ENCODE peak calls at places on chromosomes 6 and 20, in nine cellular contexts. L, O, M, D, K, P, C, V and S are unnamed samples.

GRCh38 chr6:53896237-53896636 is 101.4 kb downstream of the LRRC1 start:
- DNase-seq in O (no peak), V (no peak), D (no peak), P (no peak), C (peak), M (no peak), K (peak), L (no peak), S (no peak)

GRCh38 chr6:161111256-161111655 is 119.7 kb downstream of the MAP3K4 start:
- DNase-seq in L (no peak), K (no peak), D (no peak), C (no peak), M (no peak), V (no peak), P (no peak), O (no peak), S (no peak)

GRCh38 chr20:37077009-37077408 is 18.8 kb downstream of the RBL1 start:
- DNase-seq in P (no peak), K (no peak), M (no peak), V (no peak), L (no peak), D (no peak), C (no peak), O (no peak), S (no peak)

GRCh38 chr6:132369526-132369925 is 31.7 kb downstream of the MOXD1 start:
- DNase-seq in D (no peak), V (no peak), O (peak), C (peak), P (no peak), K (no peak), L (no peak), M (no peak), S (no peak)

GRCh38 chr6:35480176-35480575 is 12.0 kb downstream of the RPL10A start:
- DNase-seq in L (no peak), P (no peak), C (no peak), O (no peak), V (no peak), M (no peak), K (no peak), D (no peak), S (no peak)

GRCh38 chr20:19015326-19015725 is 197.1 kb upstream of the SLC24A3 start:
- DNase-seq in K (no peak), L (peak), C (no peak), P (no peak), D (peak), O (no peak), M (peak), V (no peak), S (peak)

GRCh38 chr6:166624275-166624674 is 2.8 kb downstream of the RPS6KA2 start:
- DNase-seq in K (no peak), D (no peak), M (no peak), C (no peak), O (peak), V (no peak), P (no peak), L (no peak), S (no peak)

GRCh38 chr6:7214400-7214940 is 98.5 kb downstream of the SSR1 start:
- DNase-seq in K (peak), C (no peak), O (no peak), V (no peak), D (no peak), P (no peak), L (no peak), M (no peak), S (no peak)

GRCh38 chr6:34391711-34392496 is 565 bp downstream of the NUDT3 start:
- DNase-seq in L (peak), P (peak), V (peak), O (peak), K (peak), M (peak), C (peak), D (peak), S (peak)

GRCh38 chr6:51021171-51021570 is 202.5 kb downstream of the TFAP2B start:
- DNase-seq in M (no peak), D (no peak), C (peak), V (no peak), O (no peak), L (no peak), K (no peak), P (no peak), S (no peak)

GRCh38 chr20:57401565-57401918 is 10.3 kb downstream of the RBM38 start:
- DNase-seq in K (no peak), P (no peak), V (no peak), C (no peak), L (no peak), O (no peak), M (no peak), D (no peak), S (no peak)

GRCh38 chr6:41970436-41970846 is 28.8 kb upstream of the CCND3 start:
- DNase-seq in O (peak), K (no peak), V (no peak), L (peak), M (no peak), D (no peak), P (no peak), C (peak), S (no peak)

GRCh38 chr6:34084591-34085280 is 61.2 kb downstream of the GRM4 start:
- DNase-seq in P (no peak), L (no peak), D (no peak), V (no peak), K (no peak), M (no peak), C (no peak), O (no peak), S (no peak)

GRCh38 chr6:4780360-4780812 is 4.2 kb downstream of the CDYL start:
- DNase-seq in V (no peak), L (no peak), O (peak), M (peak), D (no peak), K (no peak), C (peak), P (no peak), S (no peak)

GRCh38 chr6:51077967-51078518 is 259.4 kb downstream of the TFAP2B start:
- DNase-seq in L (no peak), K (no peak), O (no peak), P (no peak), C (peak), M (no peak), V (no peak), D (no peak), S (no peak)

GRCh38 chr6:25726122-25726911 is 28.2 kb upstream of the SLC17A4 start:
- DNase-seq in L (no peak), K (no peak), O (no peak), M (no peak), V (no peak), D (no peak), P (no peak), C (no peak), S (no peak)

GRCh38 chr6:53300656-53301551 is 47.8 kb downstream of the ELOVL5 start:
- DNase-seq in O (peak), K (no peak), V (no peak), P (no peak), M (no peak), L (no peak), C (peak), D (no peak), S (no peak)

GRCh38 chr6:106390088-106390487 is 29.6 kb downstream of the CRYBG1 start:
- DNase-seq in C (no peak), P (no peak), K (no peak), M (no peak), D (no peak), O (no peak), V (no peak), L (no peak), S (no peak)

GRCh38 chr6:79946242-79946641 is 1.1 kb downstream of the ELOVL4 start:
- DNase-seq in V (peak), K (peak), M (no peak), L (no peak), D (no peak), C (peak), P (no peak), O (peak), S (no peak)

GRCh38 chr6:113629940-113630339 is 227.2 kb upstream of the MARCKS start:
- DNase-seq in C (no peak), D (no peak), L (no peak), O (no peak), M (no peak), K (no peak), V (no peak), P (no peak), S (no peak)

GRCh38 chr6:53735896-53736295 is 58.9 kb upstream of the LRRC1 start:
- DNase-seq in D (no peak), L (no peak), C (no peak), V (no peak), O (no peak), M (no peak), P (no peak), K (no peak), S (no peak)

GRCh38 chr6:138545621-138545980 is 46.3 kb upstream of the NHSL1 start:
- DNase-seq in L (peak), O (peak), C (no peak), D (no peak), P (no peak), K (peak), M (peak), V (peak), S (peak)

GRCh38 chr6:46056906-46057529 is 41.4 kb upstream of the CLIC5 start:
- DNase-seq in V (no peak), P (no peak), K (no peak), L (no peak), D (no peak), C (no peak), M (no peak), O (no peak), S (no peak)

GRCh38 chr6:106560966-106561740 is 68.1 kb downstream of the RTN4IP1 start:
- DNase-seq in D (no peak), M (no peak), O (peak), L (no peak), V (no peak), K (no peak), P (no peak), C (peak), S (no peak)

GRCh38 chr20:52539891-52540290 is 348.3 kb upstream of the ZFP64 start:
- DNase-seq in O (no peak), D (no peak), K (peak), P (no peak), L (no peak), C (no peak), V (no peak), M (no peak), S (no peak)

GRCh38 chr20:32709528-32710121 is 33.6 kb downstream of the COMMD7 start:
- DNase-seq in O (no peak), D (no peak), V (no peak), K (peak), M (no peak), P (no peak), C (peak), L (no peak), S (no peak)

GRCh38 chr20:32083469-32083868 is 26.0 kb upstream of the TM9SF4 start:
- DNase-seq in D (no peak), C (no peak), P (no peak), K (no peak), L (no peak), O (no peak), M (no peak), V (no peak), S (no peak)

GRCh38 chr20:50153153-50153499 is 397 bp downstream of the PEDS1 start:
- DNase-seq in V (no peak), O (no peak), L (no peak), D (no peak), C (no peak), P (no peak), M (no peak), K (no peak), S (peak)